ENCODE peak calls at places on chromosome 6, in eight cellular contexts. J, M, A, H, Z, G, T and O are unnamed samples.

GRCh38 chr6:83365931-83366330 is 64.9 kb downstream of the ME1 start:
- DNase-seq in H (no peak), T (peak; percentile 52), J (no peak), A (no peak), G (no peak), M (peak; percentile 89), Z (no peak), O (no peak)

GRCh38 chr6:107673076-107673494 is 151.0 kb downstream of the SCML4 start:
- DNase-seq in M (no peak), J (no peak), T (peak; percentile 56), Z (no peak), H (no peak), G (no peak), A (no peak), O (no peak)

GRCh38 chr6:148971027-148971927 is 224.4 kb downstream of the UST start:
- DNase-seq in H (no peak), Z (no peak), J (no peak), G (no peak), T (peak; percentile 30), A (no peak), M (peak; percentile 18), O (no peak)

GRCh38 chr6:111971866-111972532 is 81.9 kb upstream of the CCN6 start:
- DNase-seq in H (no peak), J (no peak), G (no peak), A (no peak), T (peak; percentile 53), Z (no peak), M (no peak), O (no peak)

GRCh38 chr6:133242761-133243590 is 1.8 kb downstream of the EYA4 start:
- DNase-seq in Z (no peak), G (peak; percentile 32), H (no peak), M (no peak), J (no peak), A (peak; percentile 48), T (no peak), O (peak; percentile 17)

GRCh38 chr6:164276211-164276610 is 861.7 kb downstream of the QKI start:
- DNase-seq in A (no peak), J (no peak), H (no peak), M (no peak), G (no peak), Z (no peak), T (no peak), O (no peak)

GRCh38 chr6:52543729-52544324 is 33.0 kb downstream of the TRAM2 start:
- DNase-seq in G (no peak), T (peak; percentile 70), M (no peak), Z (no peak), H (no peak), J (no peak), A (no peak), O (no peak)

GRCh38 chr6:57159127-57159526 is 13.0 kb upstream of the BAG2 start:
- DNase-seq in Z (no peak), M (no peak), G (no peak), J (no peak), T (no peak), H (no peak), A (no peak), O (no peak)

GRCh38 chr6:74969591-74970267 is 236.1 kb downstream of the COL12A1 start:
- DNase-seq in G (no peak), T (no peak), Z (no peak), H (no peak), M (no peak), A (no peak), J (no peak), O (no peak)